ENCODE peak calls at places on chromosome 17, in ten cellular contexts. W is A549, T is heart left ventricle, X is Peyer's patch, B is right lobe of liver, A is gastrocnemius medialis, N is prostate gland, Q is breast epithelium, Y is sigmoid colon, V is adrenal gland. Z is an unnamed sample. For H3K4me1, the result is how much of the 10 kb centered on the place peaks cover.

GRCh38 chr17:59837362-59838195 is 55.2 kb downstream of the TUBD1 start:
- DNase-seq in W (peak), T (peak), X (peak), B (peak), A (peak), N (peak), Q (peak), Y (peak), V (peak), Z (peak)

GRCh38 chr17:1158879-1159278 is 20.9 kb downstream of the ABR start:
- DNase-seq in W (no peak), T (no peak), X (no peak), B (no peak), A (no peak), N (no peak), Q (no peak), Y (no peak), V (no peak), Z (no peak)

GRCh38 chr17:64020068-64020766 is at the start of gene ICAM2:
- DNase-seq in W (no peak), T (peak), X (peak), B (peak), A (peak), N (peak), Q (peak), Y (peak), V (peak), Z (no peak)

GRCh38 chr17:56834380-56835258 is 668 bp downstream of the DGKE start:
- DNase-seq in W (peak), T (peak), X (peak), B (peak), A (no peak), N (peak), Q (peak), Y (peak), V (peak), Z (no peak)

GRCh38 chr17:2400877-2401425 is at the start of gene MNT:
- DNase-seq in W (peak), T (peak), X (peak), B (peak), A (peak), N (peak), Q (peak), Y (peak), V (peak), Z (peak)

GRCh38 chr17:66865151-66865550 is 30.2 kb downstream of the CACNG5 start:
- DNase-seq in W (no peak), T (no peak), X (no peak), B (no peak), A (no peak), N (no peak), Q (no peak), Y (no peak), V (no peak), Z (no peak)

GRCh38 chr17:49193513-49194296 is 16.7 kb downstream of the GNGT2 start:
- DNase-seq in W (peak), T (peak), X (peak), B (no peak), A (no peak), N (peak), Q (peak), Y (peak), V (peak), Z (peak)

GRCh38 chr17:51322390-51323029 is 62.2 kb downstream of the UTP18 start:
- DNase-seq in W (peak), T (no peak), X (no peak), B (no peak), A (no peak), N (no peak), Q (no peak), Y (no peak), V (no peak), Z (no peak)

GRCh38 chr17:39073916-39074315 is 77.5 kb downstream of the PLXDC1 start:
- DNase-seq in W (no peak), T (no peak), X (no peak), B (no peak), A (no peak), N (peak), Q (no peak), Y (no peak), V (no peak), Z (no peak)

GRCh38 chr17:80263253-80264047 is 2.8 kb downstream of the RNF213 start:
- DNase-seq in W (peak), T (peak), X (peak), B (peak), A (peak), N (peak), Q (peak), Y (peak), V (peak), Z (peak)

GRCh38 chr17:8447816-8448215 is 12.1 kb downstream of the NDEL1 start:
- DNase-seq in W (no peak), T (no peak), X (no peak), B (no peak), A (no peak), N (no peak), Q (no peak), Y (no peak), V (no peak), Z (no peak)

GRCh38 chr17:80222376-80223141 is 2.3 kb downstream of the SLC26A11 start:
- DNase-seq in W (no peak), T (no peak), X (no peak), B (no peak), A (no peak), N (no peak), Q (no peak), Y (no peak), V (no peak), Z (no peak)

GRCh38 chr17:74059471-74059870 is 144.0 kb upstream of the RPL38 start:
- DNase-seq in W (no peak), T (no peak), X (no peak), B (no peak), A (no peak), N (no peak), Q (no peak), Y (no peak), V (no peak), Z (no peak)

GRCh38 chr17:70307430-70307829 is 138.1 kb downstream of the KCNJ2 start:
- DNase-seq in W (no peak), T (peak), X (no peak), B (no peak), A (no peak), N (no peak), Q (no peak), Y (no peak), V (no peak), Z (no peak)

GRCh38 chr17:21282231-21282630 is 2.3 kb upstream of the MAP2K3 start:
- DNase-seq in W (peak), T (no peak), X (no peak), B (no peak), A (peak), N (no peak), Q (no peak), Y (peak), V (peak), Z (no peak)

GRCh38 chr17:46063239-46063638 is 64.2 kb downstream of the STH start:
- DNase-seq in W (peak), T (no peak), X (no peak), B (no peak), A (peak), N (no peak), Q (no peak), Y (no peak), V (no peak), Z (no peak)

GRCh38 chr17:21510686-21511367 is 134.7 kb downstream of the KCNJ12 start:
- DNase-seq in W (no peak), T (no peak), X (no peak), B (no peak), A (no peak), N (no peak), Q (no peak), Y (no peak), V (no peak), Z (no peak)

GRCh38 chr17:61002316-61002736 is 324.7 kb downstream of the BCAS3 start:
- DNase-seq in W (peak), T (no peak), X (no peak), B (no peak), A (no peak), N (no peak), Q (no peak), Y (no peak), V (no peak), Z (no peak)

GRCh38 chr17:50947844-50948514 is 81.8 kb upstream of the TOB1 start:
- DNase-seq in W (no peak), T (peak), X (peak), B (peak), A (no peak), N (peak), Q (peak), Y (peak), V (peak), Z (no peak)

GRCh38 chr17:67477687-67478086 is 100.6 kb downstream of the PITPNC1 start:
- DNase-seq in W (no peak), T (no peak), X (peak), B (no peak), A (no peak), N (no peak), Q (no peak), Y (no peak), V (no peak), Z (no peak)

GRCh38 chr17:50153650-50154575 is 3.4 kb upstream of the PPP1R9B start:
- DNase-seq in W (no peak), T (peak), X (no peak), B (no peak), A (no peak), N (peak), Q (peak), Y (no peak), V (peak), Z (no peak)

GRCh38 chr17:5260542-5260941 is 21.5 kb upstream of the RABEP1 start:
- DNase-seq in W (no peak), T (no peak), X (no peak), B (no peak), A (no peak), N (no peak), Q (peak), Y (no peak), V (no peak), Z (no peak)

GRCh38 chr17:60390223-60390622 is 1.7 kb downstream of the USP32 start:
- DNase-seq in W (no peak), T (no peak), X (no peak), B (no peak), A (peak), N (no peak), Q (no peak), Y (no peak), V (no peak), Z (no peak)

GRCh38 chr17:40224707-40225092 is 5.6 kb downstream of the WIPF2 start:
- DNase-seq in W (no peak), T (peak), X (peak), B (no peak), A (no peak), N (no peak), Q (no peak), Y (no peak), V (no peak), Z (peak)

GRCh38 chr17:49993423-49994037 is 1.5 kb downstream of the DLX3 start:
- DNase-seq in W (no peak), T (no peak), X (peak), B (peak), A (no peak), N (peak), Q (no peak), Y (no peak), V (no peak), Z (no peak)

GRCh38 chr17:20216853-20217252 is 207.7 kb downstream of the SPECC1 start:
- DNase-seq in W (no peak), T (no peak), X (no peak), B (no peak), A (no peak), N (no peak), Q (no peak), Y (no peak), V (no peak), Z (no peak)

GRCh38 chr17:83083368-83084201 is 4.2 kb downstream of the METRNL start:
- DNase-seq in W (peak), T (no peak), X (peak), B (no peak), A (no peak), N (no peak), Q (no peak), Y (peak), V (no peak), Z (no peak)

GRCh38 chr17:57537524-57538410 is 207.3 kb downstream of the CCDC182 start:
- DNase-seq in W (no peak), T (no peak), X (no peak), B (no peak), A (no peak), N (no peak), Q (no peak), Y (no peak), V (no peak), Z (no peak)

GRCh38 chr17:38560503-38561318 is 45.0 kb downstream of the SRCIN1 start:
- DNase-seq in W (no peak), T (no peak), X (no peak), B (no peak), A (no peak), N (no peak), Q (no peak), Y (no peak), V (no peak), Z (no peak)

GRCh38 chr17:33739714-33740113 is 446.6 kb upstream of the ASIC2 start:
- DNase-seq in W (no peak), T (no peak), X (no peak), B (no peak), A (no peak), N (no peak), Q (no peak), Y (no peak), V (no peak), Z (no peak)

GRCh38 chr17:77420804-77421634 is 280.2 kb downstream of the SEC14L1 start:
- DNase-seq in W (peak), T (no peak), X (peak), B (peak), A (no peak), N (peak), Q (peak), Y (peak), V (no peak), Z (no peak)

GRCh38 chr17:40071720-40072480 is 9.1 kb downstream of the THRA start:
- DNase-seq in W (no peak), T (peak), X (peak), B (peak), A (peak), N (peak), Q (peak), Y (peak), V (peak), Z (peak)

GRCh38 chr17:14595656-14596055 is 294.8 kb downstream of the HS3ST3B1 start:
- DNase-seq in W (no peak), T (no peak), X (no peak), B (no peak), A (no peak), N (no peak), Q (no peak), Y (no peak), V (no peak), Z (no peak)

GRCh38 chr17:14593956-14594355 is 293.1 kb downstream of the HS3ST3B1 start:
- DNase-seq in W (no peak), T (no peak), X (no peak), B (no peak), A (no peak), N (no peak), Q (no peak), Y (no peak), V (no peak), Z (no peak)

GRCh38 chr17:14590458-14591250 is 289.8 kb downstream of the HS3ST3B1 start:
- DNase-seq in W (no peak), T (no peak), X (no peak), B (no peak), A (no peak), N (no peak), Q (no peak), Y (no peak), V (no peak), Z (no peak)

DNA sequence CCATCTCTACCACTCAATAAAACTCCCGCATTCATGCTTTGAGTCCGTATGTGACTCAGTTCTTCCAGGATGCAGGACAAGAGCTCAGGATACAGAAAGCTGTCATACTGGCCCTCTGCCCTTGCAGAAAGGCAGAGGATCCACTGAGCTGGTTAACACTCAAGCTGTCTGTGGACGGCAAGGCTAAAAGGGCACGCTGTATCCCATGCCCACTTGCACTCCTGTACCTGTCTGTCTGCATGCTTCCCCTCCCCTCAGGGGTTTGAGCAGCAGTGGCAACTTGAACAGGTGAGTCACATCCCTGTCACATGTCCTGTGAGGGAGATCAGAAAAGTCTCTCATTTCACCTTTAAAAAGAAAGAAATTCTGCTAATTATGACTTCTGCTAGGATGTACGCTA is 293.8 kb downstream of the HS3ST3B1 start:
- DNase-seq in W (no peak), T (no peak), X (no peak), B (no peak), A (no peak), N (no peak), Q (no peak), Y (no peak), V (no peak), Z (no peak)
- H3K4me1 ChIP-seq in W (under half), T (under half), X (under half), B (under half), A (under half), N (under half), Q (under half), Y (under half), V (under half), Z (under half)

GRCh38 chr17:27647755-27648154 is 16.8 kb downstream of the LGALS9 start:
- DNase-seq in W (no peak), T (no peak), X (peak), B (no peak), A (no peak), N (no peak), Q (no peak), Y (no peak), V (no peak), Z (no peak)
- TF ChIP-seq POLR2A in W (no peak), T (no peak), X (no peak), B (no peak), A (no peak), N (no peak), Q (no peak), Y (no peak), V (no peak), Z (no peak)

GRCh38 chr17:75365009-75365930 is 40.2 kb downstream of the GRB2 start:
- DNase-seq in W (no peak), T (no peak), X (no peak), B (no peak), A (no peak), N (no peak), Q (no peak), Y (no peak), V (no peak), Z (no peak)

GRCh38 chr17:75367312-75367711 is 38.2 kb downstream of the GRB2 start:
- DNase-seq in W (peak), T (no peak), X (no peak), B (no peak), A (no peak), N (no peak), Q (no peak), Y (no peak), V (no peak), Z (no peak)

GRCh38 chr17:75366432-75366831 is 39.0 kb downstream of the GRB2 start:
- DNase-seq in W (no peak), T (no peak), X (no peak), B (no peak), A (no peak), N (no peak), Q (no peak), Y (no peak), V (no peak), Z (no peak)

GRCh38 chr17:75364078-75364477 is 41.4 kb downstream of the GRB2 start:
- DNase-seq in W (no peak), T (no peak), X (no peak), B (no peak), A (no peak), N (no peak), Q (no peak), Y (no peak), V (no peak), Z (no peak)

DNA sequence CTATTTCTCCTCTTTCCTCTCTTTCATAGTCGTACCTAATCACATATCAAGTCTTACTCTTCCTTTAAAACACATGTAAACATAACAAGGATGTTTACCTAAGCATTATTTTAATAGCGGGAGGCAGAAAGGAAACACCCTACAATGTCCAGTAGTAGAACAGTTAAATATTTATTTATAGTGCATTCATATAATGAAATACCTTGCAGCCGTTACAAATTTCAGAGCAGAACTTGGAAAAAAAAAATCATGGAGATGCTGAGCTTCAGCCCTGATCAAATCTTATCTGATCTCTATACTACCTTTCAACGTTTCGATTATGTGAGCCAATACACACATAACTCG is 39.6 kb downstream of the GRB2 start:
- DNase-seq in W (no peak), T (no peak), X (no peak), B (no peak), A (no peak), N (no peak), Q (no peak), Y (no peak), V (no peak), Z (no peak)
- H3K4me1 ChIP-seq in W (half or more), T (under half), X (under half), B (under half), A (half or more), N (under half), Q (under half), Y (half or more), V (half or more), Z (under half)

GRCh38 chr17:36545093-36545464 is 360 bp downstream of the GGNBP2 start:
- DNase-seq in W (peak), T (no peak), X (no peak), B (peak), A (no peak), N (no peak), Q (no peak), Y (no peak), V (no peak), Z (no peak)

GRCh38 chr17:36546418-36547093 is 1.8 kb downstream of the GGNBP2 start:
- DNase-seq in W (no peak), T (no peak), X (no peak), B (no peak), A (no peak), N (no peak), Q (no peak), Y (no peak), V (no peak), Z (no peak)

GRCh38 chr17:36544320-36545092 is at the start of gene GGNBP2:
- DNase-seq in W (peak), T (peak), X (peak), B (peak), A (peak), N (peak), Q (peak), Y (peak), V (peak), Z (peak)

GRCh38 chr17:36544049-36544319 is 735 bp upstream of the GGNBP2 start:
- DNase-seq in W (peak), T (no peak), X (peak), B (peak), A (peak), N (peak), Q (no peak), Y (peak), V (peak), Z (no peak)

DNA sequence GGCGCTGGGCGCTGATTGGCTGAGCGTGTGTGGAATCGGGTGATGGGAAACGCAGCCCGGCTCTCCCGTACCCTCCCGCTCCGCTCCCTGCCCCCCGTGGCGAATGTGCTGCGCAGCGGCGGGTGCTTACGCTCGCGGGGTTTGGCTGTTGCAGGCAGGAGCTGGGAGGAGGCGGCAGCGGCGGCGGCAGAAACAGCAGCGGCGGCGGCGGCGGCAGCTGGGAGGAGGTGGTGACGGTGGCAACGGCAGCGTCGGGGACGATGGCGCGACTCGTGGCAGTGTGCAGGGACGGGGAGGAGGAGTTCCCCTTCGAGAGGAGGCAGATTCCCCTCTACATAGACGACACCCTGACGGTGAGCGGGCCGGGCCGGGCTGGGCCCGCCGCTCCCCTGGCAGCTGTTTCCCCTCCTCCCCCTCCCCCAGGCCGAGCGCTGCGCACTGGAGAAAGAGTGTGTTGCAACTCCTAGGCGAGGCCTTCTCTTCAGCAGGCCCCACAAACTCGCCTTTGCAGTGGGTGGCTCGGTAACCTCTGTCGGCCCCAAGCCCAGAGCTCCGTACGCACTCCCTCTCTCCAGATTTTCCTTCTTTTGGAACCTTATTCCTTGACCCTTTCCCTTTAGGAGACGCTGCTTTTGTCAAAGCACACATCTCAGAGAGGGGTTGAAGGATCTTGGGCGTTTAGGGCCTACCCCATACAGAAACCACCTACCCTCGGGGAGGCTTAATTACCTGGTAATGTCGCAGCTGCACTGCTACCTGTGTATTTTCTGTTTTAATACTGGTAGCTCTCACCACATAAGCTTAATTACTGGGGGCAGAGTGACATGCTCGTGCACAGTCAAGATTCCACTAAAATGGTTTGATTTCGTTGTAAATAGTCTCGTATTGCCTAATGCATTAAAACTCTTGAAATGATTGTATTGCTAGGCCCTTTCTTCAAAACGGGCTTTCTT is 1.0 kb downstream of the GGNBP2 start:
- DNase-seq in W (peak), T (peak), X (peak), B (peak), A (peak), N (peak), Q (peak), Y (peak), V (peak), Z (peak)
- TF ChIP-seq POLR2A in W (peak), T (no peak), X (peak), B (peak), A (peak), N (peak), Q (peak), Y (peak), V (peak), Z (peak)